ENCODE peak calls at places on chromosome 1, in ten cellular contexts. M is CD4-positive, alpha-beta T cell; E is NCI-H460; O is HL-60; G is stimulated activated CD4-positive, alpha-beta T cell treated with anti-CD3 and anti-CD28 coated beads, Interleukin-4, amount 100 ng/mL, for 4 hours; P is upper lobe of right lung; W is heart right ventricle; I is germinal center; F is NB4; R is Panc1. A is an unnamed sample.

GRCh38 chr1:24089743-24090555 is 22.0 kb downstream of the MYOM3 start:
- DNase-seq in G (no peak), P (peak), W (peak), M (no peak), R (no peak), F (no peak), O (no peak), E (no peak), I (no peak), A (peak)

GRCh38 chr1:109787211-109787844 is 23.6 kb upstream of the EPS8L3 start:
- DNase-seq in M (no peak), O (no peak), F (no peak), G (no peak), W (no peak), P (peak), I (no peak), R (no peak), E (no peak), A (peak)

GRCh38 chr1:90149101-90149500 is 154.2 kb downstream of the ZNF326 start:
- DNase-seq in W (no peak), P (no peak), R (no peak), M (no peak), G (no peak), F (no peak), I (no peak), O (no peak), E (no peak), A (no peak)

GRCh38 chr1:15261155-15262002 is 14.4 kb downstream of the FHAD1 start:
- DNase-seq in M (no peak), F (peak), G (no peak), P (peak), R (no peak), O (peak), W (no peak), E (peak), I (no peak), A (peak)

GRCh38 chr1:203870256-203870655 is 8.9 kb downstream of the SNRPE start:
- DNase-seq in I (no peak), G (no peak), F (no peak), R (no peak), W (no peak), E (no peak), M (no peak), P (no peak), O (no peak), A (no peak)

GRCh38 chr1:14889937-14890440 is 263.6 kb upstream of the TMEM51 start:
- DNase-seq in P (no peak), W (no peak), R (no peak), O (no peak), E (no peak), F (no peak), I (no peak), M (no peak), G (no peak), A (no peak)

GRCh38 chr1:20723537-20724363 is 5.9 kb upstream of the KIF17 start:
- DNase-seq in R (no peak), F (no peak), M (peak), P (peak), I (no peak), W (no peak), O (no peak), E (no peak), G (no peak), A (no peak)

GRCh38 chr1:33718166-33718565 is 145.7 kb upstream of the HMGB4 start:
- DNase-seq in R (no peak), W (no peak), O (no peak), F (no peak), E (no peak), I (no peak), P (no peak), G (no peak), M (no peak), A (no peak)

GRCh38 chr1:223714421-223714724 is 2.0 kb downstream of the CAPN2 start:
- DNase-seq in M (no peak), G (no peak), F (no peak), W (no peak), P (no peak), E (no peak), R (no peak), I (no peak), O (no peak), A (no peak)

GRCh38 chr1:173356211-173356762 is 120.8 kb upstream of the PRDX6 start:
- DNase-seq in W (no peak), R (no peak), O (no peak), I (no peak), G (no peak), F (no peak), E (no peak), M (no peak), P (no peak), A (no peak)

GRCh38 chr1:198203434-198203833 is 46.6 kb downstream of the NEK7 start:
- DNase-seq in P (no peak), M (no peak), G (no peak), O (no peak), F (no peak), R (no peak), W (no peak), I (no peak), E (no peak), A (no peak)

GRCh38 chr1:183870351-183871077 is 65.6 kb downstream of the RGL1 start:
- DNase-seq in W (peak), G (no peak), E (no peak), O (no peak), F (no peak), R (no peak), M (no peak), P (no peak), I (no peak), A (peak)

GRCh38 chr1:63794927-63795326 is 21.1 kb downstream of the ROR1 start:
- DNase-seq in P (peak), G (no peak), I (no peak), W (no peak), E (no peak), R (no peak), O (no peak), M (no peak), F (no peak), A (no peak)

GRCh38 chr1:205505791-205506190 is 1.3 kb downstream of the CDK18 start:
- DNase-seq in I (no peak), M (no peak), W (peak), P (peak), G (no peak), O (no peak), F (no peak), E (no peak), R (no peak), A (no peak)

GRCh38 chr1:243266231-243266630 is 10.4 kb downstream of the SDCCAG8 start:
- DNase-seq in I (no peak), E (no peak), P (no peak), M (no peak), G (no peak), R (no peak), O (no peak), W (no peak), F (no peak), A (no peak)

GRCh38 chr1:18668750-18669404 is 38.2 kb downstream of the PAX7 start:
- DNase-seq in M (no peak), E (peak), P (no peak), G (no peak), R (peak), W (no peak), O (no peak), F (no peak), I (no peak), A (no peak)